ENCODE peak calls at places on chromosome 16, in six cellular contexts. X is astrocyte of the spinal cord; C is activated CD4-positive, alpha-beta T cell treated with anti-CD3 and anti-CD28 coated beads for 36 hours; O is activated naive CD4-positive, alpha-beta T cell treated with anti-CD3 and anti-CD28 coated beads, Interleukin-2, amount 10 ng/mL, durations not matched to agents 7 days and 5 days; H is DMS 273 treated with DMSO at 0.1 percent for 48 hours; Q is foreskin fibroblast. F is an unnamed sample.

GRCh38 chr16:46932802-46933201 is 40.7 kb downstream of the DNAJA2 start:
- DNase-seq in Q (no peak), C (no peak), X (no peak), O (no peak), H (no peak), F (no peak)

GRCh38 chr16:86566966-86567700 is 504 bp downstream of the FOXC2 start:
- DNase-seq in Q (peak), X (peak), C (peak), O (no peak), H (no peak), F (no peak)

GRCh38 chr16:60907645-60908044 is 1128.6 kb downstream of the CDH8 start:
- DNase-seq in Q (no peak), X (no peak), C (no peak), H (no peak), O (no peak), F (no peak)

GRCh38 chr16:8398548-8398947 is 191.8 kb downstream of the TMEM114 start:
- DNase-seq in C (no peak), Q (no peak), X (no peak), H (no peak), O (no peak), F (no peak)

GRCh38 chr16:57306676-57307341 is 22.3 kb upstream of the PLLP start:
- DNase-seq in C (no peak), H (no peak), O (peak), Q (no peak), X (no peak), F (no peak)

GRCh38 chr16:87790278-87791023 is 24.7 kb upstream of the KLHDC4 start:
- DNase-seq in O (no peak), H (no peak), Q (no peak), X (no peak), C (no peak), F (no peak)

GRCh38 chr16:71347146-71347545 is 11.4 kb upstream of the CALB2 start:
- DNase-seq in C (no peak), O (no peak), Q (no peak), H (no peak), X (no peak), F (no peak)

GRCh38 chr16:3017806-3018506 is at the start of gene CLDN6:
- DNase-seq in Q (no peak), O (peak), H (no peak), X (no peak), C (peak), F (no peak)

GRCh38 chr16:72072514-72073342 is 9.7 kb downstream of the HPR start:
- DNase-seq in X (no peak), O (no peak), Q (no peak), C (no peak), H (no peak), F (no peak)